ENCODE peak calls at places on chromosomes 7 and 10, in five cellular contexts. Q, G, Y, Z and H are unnamed samples.

GRCh38 chr7:24932815-24933214 is 47.2 kb downstream of the OSBPL3 start:
- DNase-seq in Z (no peak), G (no peak), Y (peak; percentile 18), Q (no peak), H (no peak)

GRCh38 chr7:30173058-30173897 is 38.5 kb downstream of the MTURN start:
- DNase-seq in Q (peak; percentile 91), Z (peak; percentile 95), G (peak; percentile 99), Y (peak; percentile 71), H (no peak)

GRCh38 chr10:112679392-112679791 is 232.4 kb downstream of the VTI1A start:
- DNase-seq in Q (no peak), G (no peak), Y (no peak), Z (no peak), H (no peak)

GRCh38 chr10:131003455-131003854 is 308.1 kb downstream of the TCERG1L start:
- DNase-seq in Z (no peak), G (no peak), Y (no peak), Q (no peak), H (no peak)

GRCh38 chr7:522071-522937 is 2.7 kb upstream of the PDGFA start:
- DNase-seq in G (peak; percentile 58), Z (no peak), Y (peak; percentile 68), Q (no peak), H (peak; percentile 21)

GRCh38 chr7:12643001-12643400 is 44.4 kb upstream of the ARL4A start:
- DNase-seq in Y (no peak), G (no peak), Z (no peak), Q (no peak), H (no peak)

GRCh38 chr10:88715517-88715916 is 9.5 kb downstream of the LIPK start:
- DNase-seq in G (no peak), Q (no peak), Y (no peak), Z (no peak), H (no peak)

GRCh38 chr7:13414181-13414580 is 575.3 kb downstream of the ETV1 start:
- DNase-seq in Y (no peak), Q (no peak), G (no peak), Z (no peak), H (no peak)

GRCh38 chr10:104614245-104614831 is 26.8 kb upstream of the SORCS3 start:
- DNase-seq in Z (no peak), Q (no peak), Y (peak; percentile 36), G (peak; percentile 23), H (no peak)

GRCh38 chr7:503575-504111 is 16.0 kb downstream of the PDGFA start:
- DNase-seq in G (no peak), Z (no peak), Q (no peak), Y (no peak), H (no peak)

GRCh38 chr10:14409247-14409646 is 78.5 kb upstream of the FRMD4A start:
- DNase-seq in Q (no peak), G (no peak), Z (no peak), Y (no peak), H (no peak)

GRCh38 chr7:91265693-91266066 is 1.4 kb downstream of the FZD1 start:
- DNase-seq in Q (no peak), G (peak; percentile 41), Y (peak; percentile 18), Z (no peak), H (no peak)

GRCh38 chr7:5309146-5309545 is 26.4 kb downstream of the SLC29A4 start:
- DNase-seq in Z (no peak), Y (no peak), G (no peak), Q (no peak), H (no peak)

GRCh38 chr10:49608925-49609282 is 1.2 kb upstream of the SLC18A3 start:
- DNase-seq in Z (no peak), Y (peak; percentile 35), Q (no peak), G (no peak), H (no peak)

GRCh38 chr7:4189151-4189570 is 492.9 kb upstream of the FOXK1 start:
- DNase-seq in Z (no peak), Q (peak; percentile 40), Y (peak; percentile 17), G (peak; percentile 96), H (no peak)

GRCh38 chr10:84314269-84314668 is 14.1 kb upstream of the CCSER2 start:
- DNase-seq in Q (no peak), Y (no peak), G (no peak), Z (no peak), H (no peak)

GRCh38 chr10:29254123-29255046 is 34.5 kb upstream of the LYZL1 start:
- DNase-seq in Q (no peak), Y (peak; percentile 89), Z (no peak), G (no peak), H (no peak)

GRCh38 chr10:35495521-35496238 is 109.5 kb upstream of the GJD4 start:
- DNase-seq in Y (peak; percentile 15), Z (no peak), Q (no peak), G (peak; percentile 4), H (no peak)

GRCh38 chr7:29091121-29091601 is 55.2 kb downstream of the CPVL start:
- DNase-seq in Z (no peak), Q (no peak), G (no peak), Y (peak; percentile 15), H (no peak)

GRCh38 chr10:133039107-133039822 is 48.5 kb upstream of the ADGRA1 start:
- DNase-seq in Z (no peak), Y (peak; percentile 61), G (no peak), Q (no peak), H (no peak)

GRCh38 chr10:16440396-16441105 is 3.7 kb downstream of the PTER start:
- DNase-seq in Q (no peak), Y (no peak), G (peak; percentile 88), Z (no peak), H (no peak)

GRCh38 chr7:80135306-80136104 is 874 bp downstream of the GNAI1 start:
- DNase-seq in Q (no peak), Y (peak; percentile 54), Z (peak; percentile 56), G (peak; percentile 33), H (no peak)

GRCh38 chr7:105787071-105787470 is 89.3 kb downstream of the ATXN7L1 start:
- DNase-seq in G (peak; percentile 83), Q (no peak), Y (no peak), Z (no peak), H (no peak)